ENCODE peak calls at places on chromosomes 5 and 9, in eight cellular contexts. J, E, D, W, V, I, G and Y are unnamed samples.

GRCh38 chr5:123438902-123439301 is 15.7 kb upstream of the CEP120 start:
- DNase-seq in J (no peak), E (no peak), D (no peak), W (no peak), V (no peak), I (peak), G (no peak), Y (peak)

GRCh38 chr5:168658394-168658793 is 79.2 kb upstream of the PANK3 start:
- DNase-seq in J (no peak), E (no peak), D (no peak), W (no peak), V (no peak), I (peak), G (no peak), Y (no peak)

GRCh38 chr5:132746592-132747063 is 598 bp upstream of the CCNI2 start:
- DNase-seq in J (no peak), E (no peak), D (no peak), W (peak), V (no peak), I (peak), G (no peak), Y (no peak)

GRCh38 chr5:122192477-122192876 is 63.1 kb downstream of the ZNF474 start:
- DNase-seq in J (no peak), E (no peak), D (no peak), W (no peak), V (no peak), I (no peak), G (no peak), Y (no peak)

GRCh38 chr9:26527931-26528330 is 364.7 kb downstream of the CAAP1 start:
- DNase-seq in J (no peak), E (no peak), D (no peak), W (no peak), V (no peak), I (no peak), G (no peak), Y (no peak)

GRCh38 chr9:113220467-113221002 is 542 bp downstream of the FKBP15 start:
- DNase-seq in J (no peak), E (no peak), D (no peak), W (no peak), V (no peak), I (peak), G (no peak), Y (peak)

GRCh38 chr9:101388507-101388993 is 3.7 kb upstream of the BAAT start:
- DNase-seq in J (no peak), E (no peak), D (peak), W (peak), V (no peak), I (peak), G (no peak), Y (no peak)

GRCh38 chr9:80553986-80554715 is 982.4 kb downstream of the TLE4 start:
- DNase-seq in J (no peak), E (no peak), D (no peak), W (peak), V (no peak), I (no peak), G (no peak), Y (no peak)

GRCh38 chr9:133647148-133647547 is 11.0 kb downstream of the DBH start:
- DNase-seq in J (no peak), E (no peak), D (no peak), W (no peak), V (no peak), I (no peak), G (no peak), Y (no peak)

GRCh38 chr5:96978812-96979449 is 43.1 kb downstream of the LNPEP start:
- DNase-seq in J (no peak), E (no peak), D (no peak), W (peak), V (peak), I (no peak), G (no peak), Y (no peak)

GRCh38 chr9:127195976-127196825 is 68.4 kb upstream of the GARNL3 start:
- DNase-seq in J (no peak), E (no peak), D (no peak), W (no peak), V (no peak), I (no peak), G (no peak), Y (no peak)

GRCh38 chr5:41503321-41503720 is 7.1 kb downstream of the PLCXD3 start:
- DNase-seq in J (no peak), E (no peak), D (no peak), W (no peak), V (no peak), I (no peak), G (no peak), Y (no peak)

GRCh38 chr5:17190242-17190778 is 27.1 kb upstream of the BASP1 start:
- DNase-seq in J (no peak), E (peak), D (peak), W (peak), V (peak), I (peak), G (no peak), Y (no peak)